ENCODE peak calls at places on chromosomes 16 and 17, in seven cellular contexts. One of them, this sample, is unnamed.

GRCh38 chr16:64893386-64893785 is 228.5 kb downstream of the CDH11 start:
- DNase-seq in testis: no peak
- DNase-seq in small intestine: no peak
- DNase-seq in substantia nigra: no peak
- DNase-seq in CD8-positive, alpha-beta T cell: no peak
- DNase-seq in ovary: no peak
- DNase-seq in ascending aorta: no peak
- DNase-seq in this sample: no peak

GRCh38 chr17:28716740-28717577 is 709 bp downstream of the RAB34 start:
- DNase-seq in substantia nigra: no peak
- DNase-seq in CD8-positive, alpha-beta T cell: peak
- DNase-seq in ascending aorta: peak
- DNase-seq in small intestine: no peak
- DNase-seq in testis: no peak
- DNase-seq in ovary: peak
- DNase-seq in this sample: peak

GRCh38 chr17:55609737-55610201 is 98.5 kb upstream of the SMIM36 start:
- DNase-seq in CD8-positive, alpha-beta T cell: no peak
- DNase-seq in ovary: peak
- DNase-seq in substantia nigra: no peak
- DNase-seq in small intestine: peak
- DNase-seq in testis: peak
- DNase-seq in ascending aorta: no peak
- DNase-seq in this sample: no peak

GRCh38 chr17:48597492-48597774 is 3.9 kb upstream of the HOXB5 start:
- DNase-seq in substantia nigra: no peak
- DNase-seq in testis: no peak
- DNase-seq in ascending aorta: no peak
- DNase-seq in ovary: no peak
- DNase-seq in CD8-positive, alpha-beta T cell: no peak
- DNase-seq in small intestine: no peak
- DNase-seq in this sample: no peak

GRCh38 chr17:37273419-37274051 is 102.2 kb upstream of the C17orf78 start:
- DNase-seq in ascending aorta: no peak
- DNase-seq in substantia nigra: no peak
- DNase-seq in ovary: no peak
- DNase-seq in small intestine: peak
- DNase-seq in testis: no peak
- DNase-seq in CD8-positive, alpha-beta T cell: no peak
- DNase-seq in this sample: no peak

GRCh38 chr16:46822270-46822669 is 8.7 kb downstream of the C16orf87 start:
- DNase-seq in ascending aorta: no peak
- DNase-seq in ovary: no peak
- DNase-seq in substantia nigra: no peak
- DNase-seq in CD8-positive, alpha-beta T cell: no peak
- DNase-seq in small intestine: no peak
- DNase-seq in testis: no peak
- DNase-seq in this sample: no peak

GRCh38 chr17:63096426-63096825 is 130.4 kb downstream of the TANC2 start:
- DNase-seq in small intestine: no peak
- DNase-seq in substantia nigra: no peak
- DNase-seq in ascending aorta: no peak
- DNase-seq in ovary: no peak
- DNase-seq in CD8-positive, alpha-beta T cell: no peak
- DNase-seq in testis: no peak
- DNase-seq in this sample: no peak

GRCh38 chr17:65345261-65346060 is 208.3 kb downstream of the RGS9 start:
- DNase-seq in CD8-positive, alpha-beta T cell: no peak
- DNase-seq in ovary: no peak
- DNase-seq in small intestine: no peak
- DNase-seq in testis: no peak
- DNase-seq in substantia nigra: no peak
- DNase-seq in ascending aorta: no peak
- DNase-seq in this sample: no peak

GRCh38 chr17:34398990-34399389 is 36.0 kb upstream of the CCL1 start:
- DNase-seq in ascending aorta: no peak
- DNase-seq in CD8-positive, alpha-beta T cell: no peak
- DNase-seq in small intestine: no peak
- DNase-seq in testis: no peak
- DNase-seq in ovary: no peak
- DNase-seq in substantia nigra: no peak
- DNase-seq in this sample: no peak

GRCh38 chr17:9943343-9943742 is 38.3 kb upstream of the RCVRN start:
- DNase-seq in testis: no peak
- DNase-seq in substantia nigra: no peak
- DNase-seq in CD8-positive, alpha-beta T cell: no peak
- DNase-seq in small intestine: no peak
- DNase-seq in ascending aorta: no peak
- DNase-seq in ovary: no peak
- DNase-seq in this sample: no peak

GRCh38 chr16:78506372-78507193 is 407.1 kb downstream of the WWOX start:
- DNase-seq in substantia nigra: no peak
- DNase-seq in testis: no peak
- DNase-seq in ovary: no peak
- DNase-seq in ascending aorta: no peak
- DNase-seq in small intestine: no peak
- DNase-seq in CD8-positive, alpha-beta T cell: no peak
- DNase-seq in this sample: no peak

GRCh38 chr16:52113812-52114211 is 433.1 kb downstream of the TOX3 start:
- DNase-seq in CD8-positive, alpha-beta T cell: no peak
- DNase-seq in testis: no peak
- DNase-seq in small intestine: peak
- DNase-seq in ovary: no peak
- DNase-seq in substantia nigra: no peak
- DNase-seq in ascending aorta: no peak
- DNase-seq in this sample: no peak

GRCh38 chr16:30728904-30729672 is 19.1 kb upstream of the PHKG2 start:
- DNase-seq in ascending aorta: no peak
- DNase-seq in testis: no peak
- DNase-seq in CD8-positive, alpha-beta T cell: no peak
- DNase-seq in small intestine: peak
- DNase-seq in substantia nigra: no peak
- DNase-seq in ovary: no peak
- DNase-seq in this sample: peak

GRCh38 chr16:11004957-11005610 is 60.7 kb downstream of the CLEC16A start:
- DNase-seq in substantia nigra: no peak
- DNase-seq in ascending aorta: no peak
- DNase-seq in CD8-positive, alpha-beta T cell: no peak
- DNase-seq in small intestine: no peak
- DNase-seq in ovary: no peak
- DNase-seq in testis: no peak
- DNase-seq in this sample: no peak

GRCh38 chr17:273994-274832 is 78.4 kb downstream of the RPH3AL start:
- DNase-seq in ascending aorta: peak
- DNase-seq in testis: no peak
- DNase-seq in small intestine: no peak
- DNase-seq in ovary: peak
- DNase-seq in CD8-positive, alpha-beta T cell: no peak
- DNase-seq in substantia nigra: no peak
- DNase-seq in this sample: no peak

GRCh38 chr17:82873521-82873920 is 33.7 kb upstream of the ZNF750 start:
- DNase-seq in small intestine: no peak
- DNase-seq in ovary: no peak
- DNase-seq in substantia nigra: no peak
- DNase-seq in testis: no peak
- DNase-seq in ascending aorta: no peak
- DNase-seq in CD8-positive, alpha-beta T cell: no peak
- DNase-seq in this sample: no peak

GRCh38 chr17:73827627-73828241 is 183.5 kb upstream of the SDK2 start:
- DNase-seq in ascending aorta: no peak
- DNase-seq in ovary: no peak
- DNase-seq in testis: no peak
- DNase-seq in substantia nigra: no peak
- DNase-seq in small intestine: no peak
- DNase-seq in CD8-positive, alpha-beta T cell: no peak
- DNase-seq in this sample: no peak

DNA sequence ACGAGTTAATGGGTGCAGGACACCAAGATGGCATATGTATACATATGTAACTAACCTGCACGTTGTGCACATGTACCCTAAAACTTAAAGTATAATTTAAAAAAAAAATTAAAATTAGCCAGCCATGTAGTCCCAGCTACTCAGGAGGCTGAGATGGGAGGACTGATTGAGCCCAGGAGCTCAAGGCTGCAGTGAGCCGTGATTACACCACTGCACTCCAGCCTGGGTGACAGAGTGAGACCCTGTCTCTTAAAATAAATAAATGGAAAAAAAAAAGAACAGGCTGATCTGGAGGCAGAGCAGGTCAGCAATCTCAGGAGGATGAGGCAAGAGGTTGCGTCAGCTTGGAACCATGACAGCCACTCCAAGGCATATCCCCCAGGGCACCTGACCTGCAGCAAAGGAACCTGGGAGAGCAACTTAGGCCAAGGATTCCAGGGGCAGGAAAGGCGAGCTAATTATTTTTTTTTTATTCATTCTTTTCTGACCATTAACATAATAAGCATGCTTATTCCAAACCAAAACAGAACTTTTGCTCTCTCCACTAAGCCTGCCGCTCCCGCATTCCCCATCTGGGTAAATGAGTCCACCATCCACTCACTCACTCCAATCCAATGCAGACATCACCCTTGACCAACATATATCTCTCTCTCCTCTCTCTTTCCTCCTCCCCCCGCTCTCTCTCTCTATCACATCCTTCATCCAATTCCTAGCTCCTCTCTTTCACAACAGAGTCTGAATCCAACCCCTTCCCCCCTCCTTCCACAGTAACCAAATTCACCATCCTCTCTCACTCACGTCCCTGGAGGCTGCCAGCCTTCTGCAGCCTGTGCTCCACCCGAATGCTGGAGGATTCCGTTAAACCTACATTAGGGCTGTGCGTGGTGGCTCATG is 47.7 kb downstream of the TK2 start:
- DNase-seq in testis: peak
- DNase-seq in ovary: peak
- DNase-seq in substantia nigra: no peak
- DNase-seq in small intestine: no peak
- DNase-seq in ascending aorta: peak
- DNase-seq in CD8-positive, alpha-beta T cell: no peak
- DNase-seq in this sample: peak
- H3K27ac ChIP-seq in testis: peak
- H3K27ac ChIP-seq in ovary: peak
- H3K27ac ChIP-seq in substantia nigra: peak
- H3K27ac ChIP-seq in small intestine: no peak
- H3K27ac ChIP-seq in ascending aorta: peak
- H3K27ac ChIP-seq in CD8-positive, alpha-beta T cell: no peak
- H3K27ac ChIP-seq in this sample: peak

GRCh38 chr17:16327018-16327417 is 26.3 kb downstream of the CENPV start:
- DNase-seq in CD8-positive, alpha-beta T cell: no peak
- DNase-seq in testis: no peak
- DNase-seq in ascending aorta: no peak
- DNase-seq in ovary: no peak
- DNase-seq in substantia nigra: no peak
- DNase-seq in small intestine: no peak
- DNase-seq in this sample: no peak

GRCh38 chr17:16325964-16326363 is 27.3 kb downstream of the CENPV start:
- DNase-seq in ascending aorta: no peak
- DNase-seq in small intestine: no peak
- DNase-seq in ovary: no peak
- DNase-seq in substantia nigra: no peak
- DNase-seq in CD8-positive, alpha-beta T cell: no peak
- DNase-seq in testis: no peak
- DNase-seq in this sample: no peak

DNA sequence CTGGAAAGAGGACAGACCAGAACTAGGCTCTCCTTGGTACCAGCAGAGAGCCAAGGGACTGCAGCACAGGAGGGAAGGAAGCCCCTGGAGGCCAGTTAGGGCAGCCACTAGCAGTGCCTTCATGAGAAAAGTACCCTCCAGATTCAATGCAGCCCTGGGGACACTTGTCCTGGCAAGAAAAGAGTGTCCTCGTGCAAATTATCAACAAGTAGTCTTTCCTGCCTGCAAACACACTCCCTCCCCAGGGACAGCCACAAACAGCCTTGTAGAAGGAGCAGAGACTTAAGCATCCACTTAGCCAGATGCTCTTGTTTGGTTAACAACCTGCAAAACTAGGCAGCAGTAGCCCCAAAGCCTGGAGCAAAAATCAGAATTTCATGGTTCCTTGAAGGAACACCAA is 24.3 kb downstream of the CENPV start:
- DNase-seq in CD8-positive, alpha-beta T cell: no peak
- DNase-seq in ovary: no peak
- DNase-seq in small intestine: peak
- DNase-seq in ascending aorta: no peak
- DNase-seq in testis: no peak
- DNase-seq in substantia nigra: no peak
- DNase-seq in this sample: no peak
- H3K27ac ChIP-seq in CD8-positive, alpha-beta T cell: no peak
- H3K27ac ChIP-seq in ovary: no peak
- H3K27ac ChIP-seq in small intestine: peak
- H3K27ac ChIP-seq in ascending aorta: peak
- H3K27ac ChIP-seq in testis: no peak
- H3K27ac ChIP-seq in substantia nigra: no peak
- H3K27ac ChIP-seq in this sample: no peak

DNA sequence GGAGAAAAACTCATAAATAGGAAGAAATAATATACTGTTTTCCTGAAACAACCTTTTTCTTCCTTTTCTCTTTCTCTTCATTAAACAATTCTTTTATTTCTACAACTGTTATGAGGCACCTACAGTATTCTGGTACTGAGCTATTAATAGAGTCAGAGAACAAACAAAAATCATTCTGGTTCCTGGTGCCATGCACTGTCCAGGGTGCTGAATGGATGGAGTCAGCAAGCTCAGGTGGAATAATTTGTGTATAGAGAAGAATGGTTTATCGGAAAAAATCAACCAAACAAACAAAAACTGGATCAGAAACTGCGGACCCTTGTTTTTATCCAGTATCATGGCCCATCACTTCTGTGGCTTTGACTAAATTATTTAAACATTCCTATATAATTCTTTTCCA is 430.3 kb upstream of the GOT2 start:
- DNase-seq in small intestine: no peak
- DNase-seq in CD8-positive, alpha-beta T cell: no peak
- DNase-seq in ascending aorta: no peak
- DNase-seq in ovary: no peak
- DNase-seq in substantia nigra: no peak
- DNase-seq in testis: no peak
- DNase-seq in this sample: no peak
- H3K27ac ChIP-seq in small intestine: no peak
- H3K27ac ChIP-seq in CD8-positive, alpha-beta T cell: no peak
- H3K27ac ChIP-seq in ascending aorta: no peak
- H3K27ac ChIP-seq in ovary: no peak
- H3K27ac ChIP-seq in substantia nigra: no peak
- H3K27ac ChIP-seq in testis: no peak
- H3K27ac ChIP-seq in this sample: no peak

DNA sequence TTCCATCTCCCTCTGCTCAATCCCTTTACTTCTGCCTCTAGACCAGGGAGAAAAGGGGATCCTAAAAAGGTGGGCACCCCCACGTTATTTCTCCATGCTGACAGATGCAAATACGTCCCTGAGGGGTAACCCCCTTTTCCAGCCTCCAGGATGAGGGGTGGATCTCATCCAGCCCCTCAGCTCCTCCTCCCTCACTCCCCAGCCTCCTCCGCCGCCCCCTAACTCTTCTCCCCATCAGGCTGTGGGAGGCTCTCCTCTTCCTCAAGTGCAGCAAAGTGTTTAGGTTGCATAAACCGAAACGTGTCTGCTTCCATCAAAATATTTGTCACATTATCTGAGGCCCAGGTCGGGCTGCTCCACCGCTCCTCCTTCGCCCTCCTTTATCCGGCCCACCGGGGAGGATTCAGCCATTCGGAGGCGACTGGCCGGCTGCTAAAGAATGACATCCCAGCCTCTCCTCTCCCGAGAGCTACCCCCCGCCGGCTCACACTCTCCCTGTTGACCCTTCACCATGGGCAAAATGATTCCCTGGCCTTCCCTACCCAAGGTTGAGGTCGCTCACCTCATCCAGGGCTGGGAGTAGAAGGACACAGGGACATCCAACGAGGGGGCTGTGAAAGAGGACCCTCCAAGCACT is 1.2 kb upstream of the C1QL1 start:
- DNase-seq in ovary: no peak
- DNase-seq in testis: no peak
- DNase-seq in substantia nigra: no peak
- DNase-seq in CD8-positive, alpha-beta T cell: no peak
- DNase-seq in small intestine: no peak
- DNase-seq in ascending aorta: no peak
- DNase-seq in this sample: no peak
- H3K27ac ChIP-seq in ovary: no peak
- H3K27ac ChIP-seq in testis: no peak
- H3K27ac ChIP-seq in substantia nigra: no peak
- H3K27ac ChIP-seq in CD8-positive, alpha-beta T cell: no peak
- H3K27ac ChIP-seq in small intestine: no peak
- H3K27ac ChIP-seq in ascending aorta: no peak
- H3K27ac ChIP-seq in this sample: no peak

This sample was measured in adrenal gland.